ENCODE peak calls at places on chromosomes 5 and 9, in four cellular contexts. E is ascending aorta, C is GM23248, X is neuronal stem cell. R is an unnamed sample.

GRCh38 chr5:44233691-44234090 is 155.5 kb downstream of the FGF10 start:
- DNase-seq in E (no peak), C (peak; percentile 4), X (no peak), R (no peak)

GRCh38 chr5:117455236-117456233 is 880.9 kb upstream of the SEMA6A start:
- DNase-seq in E (no peak), C (no peak), X (no peak), R (no peak)

GRCh38 chr9:110555971-110556370 is 23.6 kb downstream of the SVEP1 start:
- DNase-seq in E (no peak), C (peak; percentile 89), X (no peak), R (no peak)

GRCh38 chr5:146409081-146409671 is 38.0 kb upstream of the TCERG1 start:
- DNase-seq in E (no peak), C (peak; percentile 59), X (peak; percentile 9), R (no peak)

GRCh38 chr5:72478276-72478675 is 28.9 kb downstream of the ZNF366 start:
- DNase-seq in E (no peak), C (peak; percentile 24), X (no peak), R (no peak)

GRCh38 chr5:39816111-39816834 is 391.5 kb upstream of the DAB2 start:
- DNase-seq in E (no peak), C (no peak), X (no peak), R (no peak)

GRCh38 chr5:72355706-72356299 is 35.6 kb downstream of the PTCD2 start:
- DNase-seq in E (no peak), C (peak; percentile 53), X (peak; percentile 15), R (no peak)

GRCh38 chr5:130272837-130273236 is 368.6 kb downstream of the CHSY3 start:
- DNase-seq in E (no peak), C (no peak), X (no peak), R (no peak)

GRCh38 chr5:134240421-134240962 is 14.6 kb upstream of the PPP2CA start:
- DNase-seq in E (no peak), C (peak; percentile 45), X (no peak), R (no peak)

GRCh38 chr9:89507626-89508025 is 9.7 kb upstream of the SEMA4D start:
- DNase-seq in E (no peak), C (no peak), X (no peak), R (peak; percentile 52)

GRCh38 chr5:39158127-39158593 is 61.2 kb downstream of the FYB1 start:
- DNase-seq in E (no peak), C (peak; percentile 79), X (no peak), R (no peak)

GRCh38 chr5:81779125-81779934 is 28.4 kb upstream of the SSBP2 start:
- DNase-seq in E (peak; percentile 28), C (peak; percentile 66), X (no peak), R (peak; percentile 52)

GRCh38 chr5:42570946-42571625 is 147.8 kb downstream of the GHR start:
- DNase-seq in E (no peak), C (peak; percentile 48), X (no peak), R (no peak)

GRCh38 chr9:29830815-29831214 is 2257.5 kb upstream of the C9orf72 start:
- DNase-seq in E (no peak), C (peak; percentile 4), X (peak; percentile 38), R (no peak)

GRCh38 chr5:108212775-108213346 is 169.0 kb downstream of the FBXL17 start:
- DNase-seq in E (no peak), C (peak; percentile 10), X (no peak), R (no peak)

GRCh38 chr5:172918421-172919371 is 40.5 kb upstream of the RPL26L1 start:
- DNase-seq in E (no peak), C (no peak), X (no peak), R (no peak)

GRCh38 chr5:36272136-36272665 is 29.5 kb downstream of the RANBP3L start:
- DNase-seq in E (no peak), C (peak; percentile 45), X (no peak), R (no peak)

GRCh38 chr5:143308726-143309125 is 94.8 kb downstream of the NR3C1 start:
- DNase-seq in E (no peak), C (peak; percentile 69), X (no peak), R (no peak)

GRCh38 chr9:21624675-21625477 is 142.8 kb upstream of the IFNE start:
- DNase-seq in E (no peak), C (no peak), X (no peak), R (no peak)

GRCh38 chr5:113178073-113178779 is 201.6 kb downstream of the DCP2 start:
- DNase-seq in E (no peak), C (no peak), X (no peak), R (no peak)

GRCh38 chr9:93693129-93693528 is 116.7 kb downstream of the PHF2 start:
- DNase-seq in E (no peak), C (no peak), X (no peak), R (no peak)

GRCh38 chr9:127225747-127226646 is 38.6 kb upstream of the GARNL3 start:
- DNase-seq in E (no peak), C (peak; percentile 39), X (no peak), R (no peak)

GRCh38 chr5:354581-355378 is 33.3 kb downstream of the AHRR start:
- DNase-seq in E (no peak), C (no peak), X (no peak), R (no peak)

GRCh38 chr5:77420940-77421339 is 71.2 kb downstream of the WDR41 start:
- DNase-seq in E (no peak), C (no peak), X (no peak), R (no peak)

GRCh38 chr5:80763873-80764647 is 109.3 kb upstream of the DHFR start:
- DNase-seq in E (no peak), C (no peak), X (no peak), R (no peak)

GRCh38 chr9:103942652-103943051 is 151.5 kb upstream of the SMC2 start:
- DNase-seq in E (no peak), C (no peak), X (no peak), R (no peak)

GRCh38 chr5:126973193-126973592 is 57.2 kb downstream of the MARCHF3 start:
- DNase-seq in E (no peak), C (no peak), X (no peak), R (no peak)

GRCh38 chr5:142872217-142872616 is 102.0 kb downstream of the ARHGAP26 start:
- DNase-seq in E (no peak), C (no peak), X (no peak), R (no peak)

GRCh38 chr9:134144801-134145200 is 8.9 kb downstream of the WDR5 start:
- DNase-seq in E (no peak), C (no peak), X (no peak), R (no peak)

GRCh38 chr5:118520771-118521415 is 467.5 kb downstream of the DTWD2 start:
- DNase-seq in E (no peak), C (no peak), X (no peak), R (no peak)

GRCh38 chr5:137706841-137707240 is 29.0 kb downstream of the KLHL3 start:
- DNase-seq in E (no peak), C (peak; percentile 38), X (no peak), R (no peak)

GRCh38 chr5:144092510-144092909 is 77.9 kb downstream of the YIPF5 start:
- DNase-seq in E (no peak), C (no peak), X (no peak), R (no peak)

GRCh38 chr5:6379246-6379645 is 899 bp upstream of the MED10 start:
- DNase-seq in E (no peak), C (no peak), X (no peak), R (no peak)

GRCh38 chr9:136492978-136493522 is 10.2 kb upstream of the SEC16A start:
- DNase-seq in E (no peak), C (no peak), X (no peak), R (no peak)

GRCh38 chr9:134206317-134207300 is 42.2 kb upstream of the RNU6ATAC start:
- DNase-seq in E (no peak), C (no peak), X (no peak), R (no peak)

GRCh38 chr5:107670927-107671741 is at the start of gene EFNA5:
- DNase-seq in E (no peak), C (peak; percentile 68), X (no peak), R (no peak)

GRCh38 chr5:32229586-32229985 is 55.5 kb upstream of the GOLPH3 start:
- DNase-seq in E (no peak), C (no peak), X (no peak), R (no peak)

GRCh38 chr9:111961011-111961410 is 64.4 kb downstream of the UGCG start:
- DNase-seq in E (no peak), C (peak; percentile 43), X (no peak), R (no peak)

GRCh38 chr9:111959468-111959941 is 62.9 kb downstream of the UGCG start:
- DNase-seq in E (no peak), C (peak; percentile 98), X (no peak), R (no peak)

GRCh38 chr9:111962021-111962420 is 65.4 kb downstream of the UGCG start:
- DNase-seq in E (no peak), C (no peak), X (no peak), R (no peak)

GRCh38 chr9:111959960-111960359 is 63.3 kb downstream of the UGCG start:
- DNase-seq in E (no peak), C (no peak), X (no peak), R (no peak)

DNA sequence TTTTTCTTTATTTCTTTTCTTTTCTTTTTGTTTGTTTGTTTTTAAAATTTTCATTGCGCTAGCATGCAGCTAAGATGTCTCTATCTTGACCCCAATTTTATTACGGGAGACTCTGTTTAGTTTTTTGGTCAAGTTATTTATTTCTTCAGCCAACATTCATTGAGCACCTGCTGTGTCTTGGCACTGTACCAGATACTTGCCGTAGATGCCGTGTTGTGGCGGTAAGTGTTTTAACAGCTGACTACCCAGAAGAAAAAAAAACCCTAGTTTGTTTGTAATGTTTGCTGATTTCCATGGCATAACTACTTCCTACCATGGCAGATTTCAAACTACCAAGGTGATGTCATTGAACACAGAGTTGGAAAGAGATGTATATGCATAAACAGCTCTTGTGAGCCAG is 65.0 kb downstream of the UGCG start:
- DNase-seq in E (no peak), C (peak; percentile 24), X (no peak), R (no peak)
- H3K4me1 ChIP-seq in E (peaks cover 6% of the 10 kb centered on the region), C (peaks cover 60% of the 10 kb centered on the region), X (peaks cover 1% of the 10 kb centered on the region), R (peaks cover 12% of the 10 kb centered on the region)

GRCh38 chr9:121768416-121769015 is 117.1 kb downstream of the DAB2IP start:
- DNase-seq in E (no peak), C (no peak), X (no peak), R (no peak)
- H3K36me3 ChIP-seq in E (peaks cover 64% of the 10 kb centered on the region), C (peaks cover 17% of the 10 kb centered on the region), X (peaks cover 97% of the 10 kb centered on the region), R (no peaks in the 10 kb centered on the region)

GRCh38 chr9:70392189-70392588 is 22.3 kb downstream of the KLF9 start:
- DNase-seq in E (no peak), C (peak; percentile 22), X (no peak), R (peak; percentile 29)
- H3K4me1 ChIP-seq in E (peaks cover 66% of the 10 kb centered on the region), C (no peaks in the 10 kb centered on the region), X (peaks cover 7% of the 10 kb centered on the region), R (peaks cover 54% of the 10 kb centered on the region)

DNA sequence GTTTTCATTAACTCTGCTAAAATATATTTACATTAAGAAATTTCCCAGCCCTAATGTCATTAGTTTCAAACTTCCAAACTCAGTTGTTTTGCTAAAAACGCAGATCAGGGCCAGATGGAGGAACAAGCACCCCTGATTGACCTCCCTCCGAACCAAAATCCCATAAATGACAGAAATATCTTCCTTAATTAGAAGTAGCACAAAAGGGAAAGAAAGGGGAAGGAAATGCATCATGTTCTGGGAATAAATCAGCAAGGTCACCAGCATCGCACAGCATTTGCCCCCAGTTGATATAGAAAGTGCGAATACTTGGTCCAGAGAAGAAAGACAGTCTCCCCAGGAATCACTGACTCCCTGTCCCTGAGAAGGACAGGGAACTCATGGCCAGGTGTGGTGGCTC is 61.3 kb upstream of the RUFY1 start:
- DNase-seq in E (no peak), C (no peak), X (no peak), R (no peak)
- H3K36me3 ChIP-seq in E (no peaks in the 10 kb centered on the region), C (no peaks in the 10 kb centered on the region), X (no peaks in the 10 kb centered on the region), R (no peaks in the 10 kb centered on the region)

R was measured in CD4-positive, CD25-positive, alpha-beta regulatory T cell.